ENCODE peak calls at places on chromosomes 6 and 20, in five cellular contexts. One of them, this sample, is unnamed.

GRCh38 chr20:63124092-63124781 is 91.7 kb downstream of the YTHDF1 start:
- DNase-seq in cardiac fibroblast: peak
- DNase-seq in bronchial epithelial cell: no peak
- DNase-seq in lower leg skin: peak
- DNase-seq in breast epithelium: no peak
- DNase-seq in this sample: no peak

GRCh38 chr6:153959281-153959680 is 79.8 kb upstream of the OPRM1 start:
- DNase-seq in cardiac fibroblast: no peak
- DNase-seq in bronchial epithelial cell: peak
- DNase-seq in lower leg skin: no peak
- DNase-seq in breast epithelium: no peak
- DNase-seq in this sample: no peak

GRCh38 chr6:157629220-157629619 is 193.8 kb upstream of the SNX9 start:
- DNase-seq in cardiac fibroblast: no peak
- DNase-seq in bronchial epithelial cell: no peak
- DNase-seq in lower leg skin: no peak
- DNase-seq in breast epithelium: no peak
- DNase-seq in this sample: no peak

GRCh38 chr20:41141153-41141815 is 3.9 kb downstream of the PLCG1 start:
- DNase-seq in cardiac fibroblast: peak
- DNase-seq in bronchial epithelial cell: no peak
- DNase-seq in lower leg skin: no peak
- DNase-seq in breast epithelium: no peak
- DNase-seq in this sample: no peak

GRCh38 chr6:89348372-89348771 is 4.2 kb downstream of the UBE2J1 start:
- DNase-seq in cardiac fibroblast: peak
- DNase-seq in bronchial epithelial cell: no peak
- DNase-seq in lower leg skin: no peak
- DNase-seq in breast epithelium: no peak
- DNase-seq in this sample: no peak

GRCh38 chr20:3541887-3542721 is 71.3 kb downstream of the ATRN start:
- DNase-seq in cardiac fibroblast: no peak
- DNase-seq in bronchial epithelial cell: peak
- DNase-seq in lower leg skin: no peak
- DNase-seq in breast epithelium: no peak
- DNase-seq in this sample: no peak

GRCh38 chr20:62952373-62953166 is at the start of gene SLC17A9:
- DNase-seq in cardiac fibroblast: peak
- DNase-seq in bronchial epithelial cell: no peak
- DNase-seq in lower leg skin: peak
- DNase-seq in breast epithelium: no peak
- DNase-seq in this sample: peak

GRCh38 chr20:51461306-51461705 is 81.2 kb downstream of the NFATC2 start:
- DNase-seq in cardiac fibroblast: no peak
- DNase-seq in bronchial epithelial cell: no peak
- DNase-seq in lower leg skin: peak
- DNase-seq in breast epithelium: no peak
- DNase-seq in this sample: no peak

GRCh38 chr6:108735991-108736345 is 112.3 kb upstream of the ARMC2 start:
- DNase-seq in cardiac fibroblast: no peak
- DNase-seq in bronchial epithelial cell: no peak
- DNase-seq in lower leg skin: peak
- DNase-seq in breast epithelium: no peak
- DNase-seq in this sample: no peak

GRCh38 chr20:35729283-35729807 is 12.7 kb downstream of the RBM39 start:
- DNase-seq in cardiac fibroblast: no peak
- DNase-seq in bronchial epithelial cell: no peak
- DNase-seq in lower leg skin: no peak
- DNase-seq in breast epithelium: no peak
- DNase-seq in this sample: no peak

GRCh38 chr6:167093922-167094432 is 28.9 kb upstream of the CCR6 start:
- DNase-seq in cardiac fibroblast: no peak
- DNase-seq in bronchial epithelial cell: no peak
- DNase-seq in lower leg skin: no peak
- DNase-seq in breast epithelium: no peak
- DNase-seq in this sample: peak

GRCh38 chr6:169173532-169174268 is 79.9 kb downstream of the THBS2 start:
- DNase-seq in cardiac fibroblast: peak
- DNase-seq in bronchial epithelial cell: peak
- DNase-seq in lower leg skin: peak
- DNase-seq in breast epithelium: no peak
- DNase-seq in this sample: no peak

GRCh38 chr6:16081337-16081736 is 47.5 kb upstream of the MYLIP start:
- DNase-seq in cardiac fibroblast: no peak
- DNase-seq in bronchial epithelial cell: no peak
- DNase-seq in lower leg skin: no peak
- DNase-seq in breast epithelium: no peak
- DNase-seq in this sample: no peak

GRCh38 chr6:132405143-132405915 is 4.1 kb upstream of the MOXD1 start:
- DNase-seq in cardiac fibroblast: peak
- DNase-seq in bronchial epithelial cell: peak
- DNase-seq in lower leg skin: no peak
- DNase-seq in breast epithelium: no peak
- DNase-seq in this sample: peak

GRCh38 chr6:168093634-168094033 is 14.6 kb upstream of the FRMD1 start:
- DNase-seq in cardiac fibroblast: no peak
- DNase-seq in bronchial epithelial cell: no peak
- DNase-seq in lower leg skin: no peak
- DNase-seq in breast epithelium: no peak
- DNase-seq in this sample: no peak

GRCh38 chr20:62924567-62925419 is 1.5 kb downstream of the DIDO1 start:
- DNase-seq in cardiac fibroblast: peak
- DNase-seq in bronchial epithelial cell: peak
- DNase-seq in lower leg skin: no peak
- DNase-seq in breast epithelium: no peak
- DNase-seq in this sample: no peak

GRCh38 chr6:36594816-36595167 is 630 bp downstream of the SRSF3 start:
- DNase-seq in cardiac fibroblast: peak
- DNase-seq in bronchial epithelial cell: no peak
- DNase-seq in lower leg skin: peak
- DNase-seq in breast epithelium: no peak
- DNase-seq in this sample: no peak

GRCh38 chr6:73389854-73390253 is 4.8 kb upstream of the DDX43 start:
- DNase-seq in cardiac fibroblast: no peak
- DNase-seq in bronchial epithelial cell: no peak
- DNase-seq in lower leg skin: no peak
- DNase-seq in breast epithelium: no peak
- DNase-seq in this sample: no peak

GRCh38 chr6:168865-169455 is 123.3 kb upstream of the DUSP22 start:
- DNase-seq in cardiac fibroblast: peak
- DNase-seq in bronchial epithelial cell: peak
- DNase-seq in lower leg skin: no peak
- DNase-seq in breast epithelium: no peak
- DNase-seq in this sample: no peak

GRCh38 chr6:150129616-150130505 is 13.0 kb upstream of the PPP1R14C start:
- DNase-seq in cardiac fibroblast: no peak
- DNase-seq in bronchial epithelial cell: no peak
- DNase-seq in lower leg skin: no peak
- DNase-seq in breast epithelium: no peak
- DNase-seq in this sample: no peak

GRCh38 chr6:38639498-38640215 is at the start of gene BTBD9:
- DNase-seq in cardiac fibroblast: peak
- DNase-seq in bronchial epithelial cell: peak
- DNase-seq in lower leg skin: peak
- DNase-seq in breast epithelium: peak
- DNase-seq in this sample: peak

GRCh38 chr6:140182819-140183218 is 808.4 kb upstream of the CITED2 start:
- DNase-seq in cardiac fibroblast: no peak
- DNase-seq in bronchial epithelial cell: no peak
- DNase-seq in lower leg skin: no peak
- DNase-seq in breast epithelium: no peak
- DNase-seq in this sample: no peak

DNA sequence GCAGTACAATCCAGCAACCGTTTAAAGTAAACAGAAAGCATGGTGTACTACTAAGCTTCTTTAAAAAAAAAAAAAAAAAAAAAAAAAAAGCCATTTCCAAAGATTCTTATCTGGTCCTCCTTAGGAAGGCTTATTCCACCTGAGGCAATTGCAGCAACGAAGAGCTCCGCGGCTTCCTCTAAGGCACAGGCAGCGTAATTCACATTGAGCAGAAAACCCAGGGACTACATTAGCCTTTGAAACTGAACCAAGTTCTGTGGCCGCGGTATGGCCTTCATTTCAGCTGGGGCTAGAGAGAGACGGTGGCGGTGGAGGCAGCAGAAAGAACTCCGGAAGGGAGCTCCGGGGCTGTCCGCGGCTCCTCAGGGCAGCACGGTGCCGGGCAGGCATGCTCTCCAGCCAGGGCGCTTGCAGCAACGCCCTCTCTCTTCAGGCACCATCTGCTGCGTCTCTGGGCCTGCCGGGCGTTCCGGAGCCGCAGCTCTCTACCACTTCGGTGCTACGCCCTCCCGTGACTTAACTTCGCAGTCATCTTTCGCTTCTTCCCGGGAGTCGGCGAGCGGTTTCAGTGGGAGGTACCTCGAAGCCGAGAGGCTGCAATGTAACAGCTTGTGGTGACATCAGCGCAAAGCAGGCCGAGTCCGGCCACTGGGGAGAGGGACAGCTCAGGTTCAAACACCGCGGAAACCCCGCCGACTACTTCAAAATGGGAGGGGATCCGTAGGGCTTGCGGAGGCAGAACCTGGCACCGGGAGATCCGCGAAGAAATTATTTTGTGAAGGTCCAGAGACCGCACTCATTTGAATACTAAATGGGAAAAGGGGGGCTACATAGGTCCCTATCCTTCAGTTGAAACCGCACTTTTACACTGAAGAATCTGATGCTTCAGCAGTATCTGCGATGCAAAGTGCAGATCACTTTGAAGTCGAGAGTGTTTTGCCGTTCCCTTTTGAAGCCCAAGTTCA is 100.0 kb downstream of the DST start:
- DNase-seq in cardiac fibroblast: peak
- DNase-seq in bronchial epithelial cell: peak
- DNase-seq in lower leg skin: peak
- DNase-seq in breast epithelium: peak
- DNase-seq in this sample: peak
- H3K4me3 ChIP-seq in cardiac fibroblast: peak
- H3K4me3 ChIP-seq in bronchial epithelial cell: peak
- H3K4me3 ChIP-seq in lower leg skin: peak
- H3K4me3 ChIP-seq in breast epithelium: peak
- H3K4me3 ChIP-seq in this sample: peak

GRCh38 chr6:31065556-31065955 is 46.8 kb downstream of the C6orf15 start:
- DNase-seq in cardiac fibroblast: no peak
- DNase-seq in bronchial epithelial cell: no peak
- DNase-seq in lower leg skin: no peak
- DNase-seq in breast epithelium: no peak
- DNase-seq in this sample: no peak

GRCh38 chr6:31063906-31064435 is 48.4 kb downstream of the C6orf15 start:
- DNase-seq in cardiac fibroblast: no peak
- DNase-seq in bronchial epithelial cell: peak
- DNase-seq in lower leg skin: no peak
- DNase-seq in breast epithelium: no peak
- DNase-seq in this sample: no peak

GRCh38 chr6:31070711-31071197 is 41.6 kb downstream of the C6orf15 start:
- DNase-seq in cardiac fibroblast: peak
- DNase-seq in bronchial epithelial cell: peak
- DNase-seq in lower leg skin: no peak
- DNase-seq in breast epithelium: no peak
- DNase-seq in this sample: no peak

GRCh38 chr6:31068738-31069340 is 43.5 kb downstream of the C6orf15 start:
- DNase-seq in cardiac fibroblast: peak
- DNase-seq in bronchial epithelial cell: peak
- DNase-seq in lower leg skin: peak
- DNase-seq in breast epithelium: peak
- DNase-seq in this sample: peak

DNA sequence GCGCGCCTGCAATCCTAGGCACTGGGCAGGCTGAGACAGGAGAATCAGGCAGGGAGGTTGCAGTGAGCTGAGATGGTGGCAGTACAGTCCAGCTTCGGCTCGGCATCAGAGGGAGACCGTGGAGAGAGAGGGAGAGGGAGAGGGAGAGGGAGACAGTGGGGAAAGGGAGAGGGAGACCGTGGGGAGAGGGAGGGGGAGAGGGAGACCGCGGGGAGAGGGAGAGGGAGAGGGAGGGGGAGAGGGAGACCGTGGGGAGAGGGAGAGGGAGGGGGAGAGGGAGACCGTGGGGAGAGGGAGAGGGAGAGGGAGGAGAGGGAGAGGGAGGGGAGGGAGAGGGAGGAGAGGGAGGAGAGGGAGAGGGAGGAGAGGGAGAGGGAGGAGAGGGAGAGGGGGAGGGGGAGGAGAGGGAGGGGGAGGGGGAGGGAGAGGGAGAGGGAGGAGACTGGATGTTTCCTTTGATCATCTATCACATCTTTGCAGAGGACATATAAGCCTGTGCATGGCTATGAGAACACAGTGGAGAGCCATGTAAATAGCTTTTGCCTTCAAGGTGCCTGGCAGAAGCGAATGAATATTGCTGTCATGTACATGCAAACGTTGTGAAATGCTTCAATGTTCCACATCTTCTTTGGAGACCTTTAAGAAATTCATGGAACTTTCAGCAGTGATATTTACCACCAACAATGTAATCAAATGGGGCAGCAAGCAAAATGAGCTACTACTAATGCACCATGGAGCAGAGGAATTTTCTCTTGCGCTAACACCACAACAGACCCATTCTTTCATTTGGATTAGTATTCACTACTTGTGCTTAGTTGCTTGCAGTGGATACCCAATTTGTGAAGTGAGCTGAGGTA is 44.3 kb downstream of the C6orf15 start:
- DNase-seq in cardiac fibroblast: no peak
- DNase-seq in bronchial epithelial cell: no peak
- DNase-seq in lower leg skin: no peak
- DNase-seq in breast epithelium: no peak
- DNase-seq in this sample: no peak
- TF ChIP-seq CTCF in cardiac fibroblast: no peak
- TF ChIP-seq CTCF in bronchial epithelial cell: no peak
- TF ChIP-seq CTCF in lower leg skin: no peak
- TF ChIP-seq CTCF in breast epithelium: no peak
- TF ChIP-seq CTCF in this sample: no peak

GRCh38 chr20:330233-331149 is 5.1 kb downstream of the SOX12 start:
- DNase-seq in cardiac fibroblast: peak
- DNase-seq in bronchial epithelial cell: peak
- DNase-seq in lower leg skin: no peak
- DNase-seq in breast epithelium: no peak
- DNase-seq in this sample: no peak
- H3K4me3 ChIP-seq in cardiac fibroblast: no peak
- H3K4me3 ChIP-seq in bronchial epithelial cell: no peak
- H3K4me3 ChIP-seq in lower leg skin: no peak
- H3K4me3 ChIP-seq in breast epithelium: no peak
- H3K4me3 ChIP-seq in this sample: no peak

DNA sequence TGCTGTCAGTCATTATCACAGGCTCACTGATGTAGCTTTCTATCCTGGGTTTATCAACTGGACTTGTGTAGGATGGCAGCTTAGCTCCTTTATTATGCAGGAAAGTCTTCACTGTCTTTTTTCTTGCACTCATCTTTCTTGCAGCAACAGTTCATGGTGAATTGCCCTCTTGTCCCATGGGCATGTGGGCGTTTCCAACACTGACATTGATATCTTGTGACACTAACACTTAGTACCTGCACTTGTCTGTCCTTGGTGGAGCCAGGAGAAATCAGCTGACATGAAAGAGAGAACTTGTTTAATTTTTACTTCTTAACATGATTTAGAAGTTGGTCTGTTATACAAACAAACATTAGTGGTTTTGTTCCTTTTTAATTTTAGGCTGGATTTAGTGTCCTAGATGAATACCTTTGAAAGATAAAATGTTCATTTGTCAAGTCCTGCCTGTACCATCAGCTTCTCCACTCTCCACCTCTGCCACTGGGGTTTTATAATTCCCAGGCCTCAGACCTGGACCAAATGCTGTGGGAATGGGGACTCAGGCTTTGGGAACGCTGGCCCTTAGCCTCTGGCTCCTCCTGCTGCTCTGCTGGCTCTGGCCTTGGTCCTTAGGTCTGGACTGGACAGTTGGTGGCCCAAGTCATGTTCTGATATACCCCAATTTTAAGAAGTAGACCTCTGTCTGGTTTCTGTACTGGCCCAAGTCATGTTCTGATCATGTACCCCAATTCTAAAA is 161.0 kb upstream of the LAMP5 start:
- DNase-seq in cardiac fibroblast: no peak
- DNase-seq in bronchial epithelial cell: no peak
- DNase-seq in lower leg skin: no peak
- DNase-seq in breast epithelium: no peak
- DNase-seq in this sample: no peak
- TF ChIP-seq CTCF in cardiac fibroblast: peak
- TF ChIP-seq CTCF in bronchial epithelial cell: peak
- TF ChIP-seq CTCF in lower leg skin: no peak
- TF ChIP-seq CTCF in breast epithelium: no peak
- TF ChIP-seq CTCF in this sample: no peak

This sample was measured in GM12864.